ENCODE peak calls at places on chromosome 7, in nine cellular contexts. S, I, A, P, Y, Z, D, C and J are unnamed samples.

GRCh38 chr7:151251328-151251925 is 2.9 kb upstream of the SMARCD3 start:
- DNase-seq in S (peak; percentile 48), I (no peak), A (peak; percentile 69), P (peak; percentile 73), Y (no peak), Z (peak; percentile 68), D (peak; percentile 44), C (peak; percentile 55), J (peak; percentile 57)

GRCh38 chr7:371119-371778 is 81.3 kb downstream of the FOXL3 start:
- DNase-seq in S (peak; percentile 14), I (no peak), A (no peak), P (no peak), Y (no peak), Z (no peak), D (no peak), C (no peak), J (peak; percentile 14)

GRCh38 chr7:26696978-26697377 is 167.4 kb downstream of the SKAP2 start:
- DNase-seq in S (no peak), I (no peak), A (no peak), P (no peak), Y (no peak), Z (no peak), D (no peak), C (no peak), J (no peak)

GRCh38 chr7:15433154-15433553 is 128.7 kb downstream of the AGMO start:
- DNase-seq in S (no peak), I (no peak), A (no peak), P (no peak), Y (no peak), Z (no peak), D (no peak), C (no peak), J (no peak)

GRCh38 chr7:130649004-130649790 is 19.4 kb downstream of the COPG2 start:
- DNase-seq in S (no peak), I (peak; percentile 49), A (no peak), P (no peak), Y (peak; percentile 68), Z (peak; percentile 66), D (no peak), C (peak; percentile 61), J (no peak)

GRCh38 chr7:139775829-139776266 is 1.9 kb downstream of the HIPK2 start:
- DNase-seq in S (peak; percentile 25), I (peak; percentile 69), A (no peak), P (peak; percentile 60), Y (peak; percentile 73), Z (peak; percentile 92), D (peak; percentile 61), C (peak; percentile 93), J (no peak)

GRCh38 chr7:152868122-152869040 is 108.8 kb downstream of the ACTR3B start:
- DNase-seq in S (no peak), I (no peak), A (no peak), P (no peak), Y (no peak), Z (no peak), D (no peak), C (no peak), J (no peak)

GRCh38 chr7:29924006-29924405 is 65.6 kb downstream of the SCRN1 start:
- DNase-seq in S (no peak), I (no peak), A (no peak), P (peak; percentile 28), Y (no peak), Z (no peak), D (no peak), C (no peak), J (no peak)

GRCh38 chr7:50822110-50822509 is 39.4 kb upstream of the GRB10 start:
- DNase-seq in S (no peak), I (no peak), A (no peak), P (no peak), Y (no peak), Z (no peak), D (no peak), C (no peak), J (no peak)

GRCh38 chr7:158263964-158264748 is 323.5 kb downstream of the PTPRN2 start:
- DNase-seq in S (no peak), I (no peak), A (no peak), P (no peak), Y (no peak), Z (no peak), D (no peak), C (no peak), J (no peak)

GRCh38 chr7:157507987-157508386 is 171.2 kb downstream of the DNAJB6 start:
- DNase-seq in S (no peak), I (no peak), A (no peak), P (no peak), Y (no peak), Z (no peak), D (no peak), C (no peak), J (no peak)

GRCh38 chr7:139560678-139561077 is 37.2 kb downstream of the CLEC2L start:
- DNase-seq in S (no peak), I (no peak), A (no peak), P (no peak), Y (no peak), Z (no peak), D (no peak), C (no peak), J (no peak)

GRCh38 chr7:121081327-121081936 is 92.9 kb downstream of the CPED1 start:
- DNase-seq in S (no peak), I (peak; percentile 22), A (no peak), P (no peak), Y (peak; percentile 44), Z (peak; percentile 82), D (peak; percentile 20), C (peak; percentile 92), J (no peak)

GRCh38 chr7:27740449-27741086 is 606 bp downstream of the TAX1BP1 start:
- DNase-seq in S (peak; percentile 80), I (peak; percentile 87), A (no peak), P (peak; percentile 89), Y (peak; percentile 88), Z (peak; percentile 76), D (peak; percentile 93), C (peak; percentile 74), J (peak; percentile 78)

GRCh38 chr7:106372121-106372520 is 87.3 kb upstream of the NAMPT start:
- DNase-seq in S (no peak), I (no peak), A (no peak), P (no peak), Y (no peak), Z (no peak), D (no peak), C (peak; percentile 25), J (no peak)

GRCh38 chr7:153433223-153433622 is 619.0 kb upstream of the DPP6 start:
- DNase-seq in S (no peak), I (no peak), A (no peak), P (no peak), Y (no peak), Z (no peak), D (no peak), C (no peak), J (no peak)

GRCh38 chr7:102138676-102139075 is 148.0 kb upstream of the SH2B2 start:
- DNase-seq in S (no peak), I (no peak), A (no peak), P (peak; percentile 17), Y (no peak), Z (no peak), D (no peak), C (no peak), J (no peak)

GRCh38 chr7:44914992-44915607 is 29.8 kb upstream of the PURB start:
- DNase-seq in S (peak; percentile 53), I (peak; percentile 65), A (no peak), P (no peak), Y (no peak), Z (peak; percentile 39), D (no peak), C (no peak), J (no peak)

DNA sequence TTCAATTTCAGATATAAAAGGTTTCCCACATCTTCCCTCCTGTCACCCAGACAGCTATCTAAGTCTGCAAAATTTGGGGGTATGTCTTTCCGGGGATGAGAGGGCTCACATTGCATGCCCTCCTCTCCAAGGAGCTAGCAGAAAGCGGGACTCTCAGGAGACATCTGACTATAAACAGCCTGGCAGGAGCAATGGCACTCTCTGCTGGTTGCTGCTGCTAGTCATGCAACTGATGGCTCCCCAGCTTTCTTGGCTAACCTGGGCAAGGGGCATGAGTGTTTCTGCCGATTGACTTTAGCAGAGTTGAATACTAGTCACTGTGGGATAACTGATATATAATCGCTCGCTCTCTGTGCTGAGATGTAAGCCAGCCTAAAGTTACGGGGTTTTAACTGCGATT is 12.0 kb downstream of the TBX20 start:
- DNase-seq in S (no peak), I (no peak), A (no peak), P (no peak), Y (no peak), Z (no peak), D (no peak), C (peak; percentile 40), J (no peak)
- TF ChIP-seq CTCF in S (no peak), I (no peak), A (peak; percentile 14), P (peak; percentile 14), Y (peak; percentile 24), Z (peak; percentile 23), D (no peak), C (peak; percentile 35), J (no peak)

GRCh38 chr7:2231992-2232765 is 566 bp downstream of the MAD1L1 start:
- DNase-seq in S (no peak), I (peak; percentile 51), A (no peak), P (peak; percentile 25), Y (no peak), Z (no peak), D (no peak), C (no peak), J (no peak)
- TF ChIP-seq CTCF in S (no peak), I (no peak), A (no peak), P (no peak), Y (no peak), Z (no peak), D (no peak), C (no peak), J (no peak)

GRCh38 chr7:37947138-37947839 is 26.8 kb downstream of the EPDR1 start:
- DNase-seq in S (no peak), I (no peak), A (no peak), P (no peak), Y (no peak), Z (no peak), D (no peak), C (no peak), J (no peak)

GRCh38 chr7:37943905-37944736 is 23.7 kb downstream of the EPDR1 start:
- DNase-seq in S (no peak), I (peak; percentile 28), A (no peak), P (no peak), Y (no peak), Z (no peak), D (no peak), C (peak; percentile 18), J (no peak)

GRCh38 chr7:37945336-37945735 is 24.9 kb downstream of the EPDR1 start:
- DNase-seq in S (no peak), I (no peak), A (no peak), P (no peak), Y (no peak), Z (peak; percentile 66), D (no peak), C (peak; percentile 95), J (no peak)

GRCh38 chr7:37942934-37943610 is 22.6 kb downstream of the EPDR1 start:
- DNase-seq in S (no peak), I (peak; percentile 26), A (no peak), P (peak; percentile 26), Y (no peak), Z (peak; percentile 87), D (no peak), C (peak; percentile 79), J (no peak)

GRCh38 chr7:37944737-37945054 is 24.3 kb downstream of the EPDR1 start:
- DNase-seq in S (no peak), I (no peak), A (no peak), P (no peak), Y (no peak), Z (no peak), D (no peak), C (no peak), J (no peak)
- TF ChIP-seq CTCF in S (no peak), I (no peak), A (no peak), P (no peak), Y (no peak), Z (no peak), D (no peak), C (no peak), J (no peak)

GRCh38 chr7:133854739-133855138 is 272.4 kb upstream of the LRGUK start:
- DNase-seq in S (no peak), I (peak; percentile 29), A (no peak), P (no peak), Y (peak; percentile 8), Z (peak; percentile 65), D (peak; percentile 2), C (peak; percentile 81), J (no peak)
- TF ChIP-seq CTCF in S (no peak), I (peak; percentile 20), A (peak; percentile 47), P (peak; percentile 33), Y (peak; percentile 48), Z (peak; percentile 31), D (peak; percentile 14), C (peak; percentile 34), J (no peak)